ENCODE peak calls at places on chromosomes 12 and 14, in five cellular contexts. V, S, R, P and B are unnamed samples.

GRCh38 chr14:75223664-75224154 is 47.3 kb upstream of the TMED10 start:
- DNase-seq in V (peak), S (no peak), R (peak), P (no peak), B (no peak)

GRCh38 chr12:17108877-17109520 is 503.0 kb upstream of the LMO3 start:
- DNase-seq in V (no peak), S (no peak), R (no peak), P (no peak), B (peak)

GRCh38 chr14:78595797-78596196 is 425.6 kb downstream of the NRXN3 start:
- DNase-seq in V (no peak), S (no peak), R (no peak), P (no peak), B (peak)

GRCh38 chr14:102901633-102902032 is 20.8 kb upstream of the AMN start:
- DNase-seq in V (no peak), S (no peak), R (no peak), P (no peak), B (no peak)

GRCh38 chr14:103543140-103543539 is 14.1 kb downstream of the TRMT61A start:
- DNase-seq in V (no peak), S (no peak), R (peak), P (no peak), B (no peak)

GRCh38 chr12:116955382-116956021 is 44.8 kb downstream of the FBXW8 start:
- DNase-seq in V (no peak), S (no peak), R (no peak), P (no peak), B (peak)

GRCh38 chr14:104688755-104689619 is at the start of gene INF2:
- DNase-seq in V (peak), S (peak), R (no peak), P (peak), B (peak)

GRCh38 chr12:27733052-27733656 is 22.5 kb downstream of the MRPS35 start:
- DNase-seq in V (no peak), S (peak), R (no peak), P (no peak), B (peak)

GRCh38 chr12:13052414-13052813 is 8.2 kb downstream of the FAM234B start:
- DNase-seq in V (no peak), S (no peak), R (no peak), P (no peak), B (no peak)

GRCh38 chr14:50736932-50737419 is 68.9 kb upstream of the SAV1 start:
- DNase-seq in V (no peak), S (peak), R (no peak), P (no peak), B (no peak)

GRCh38 chr14:68782091-68782981 is 10.5 kb downstream of the ZFP36L1 start:
- DNase-seq in V (no peak), S (no peak), R (no peak), P (no peak), B (no peak)

GRCh38 chr12:106769078-106769477 is 5.4 kb upstream of the RIC8B start:
- DNase-seq in V (no peak), S (no peak), R (no peak), P (no peak), B (no peak)

GRCh38 chr12:89525002-89525823 is 617 bp upstream of the GALNT4 start:
- DNase-seq in V (peak), S (peak), R (peak), P (peak), B (peak)

GRCh38 chr14:93731753-93732152 is 56.5 kb downstream of the PRIMA1 start:
- DNase-seq in V (no peak), S (no peak), R (no peak), P (no peak), B (no peak)

GRCh38 chr12:132559652-132560420 is 50.5 kb downstream of the LRCOL1 start:
- DNase-seq in V (no peak), S (peak), R (peak), P (peak), B (peak)

GRCh38 chr14:61321385-61322010 is at the start of gene PRKCH:
- DNase-seq in V (peak), S (peak), R (no peak), P (peak), B (peak)

GRCh38 chr14:68659021-68659931 is 133.6 kb downstream of the ZFP36L1 start:
- DNase-seq in V (no peak), S (no peak), R (no peak), P (no peak), B (no peak)

GRCh38 chr12:125079943-125080645 is 14.9 kb downstream of the AACS start:
- DNase-seq in V (no peak), S (no peak), R (no peak), P (no peak), B (no peak)

GRCh38 chr14:102028733-102029132 is 58.1 kb downstream of the HSP90AA1 start:
- DNase-seq in V (no peak), S (no peak), R (no peak), P (no peak), B (peak)

GRCh38 chr12:22641353-22642053 is 16.5 kb downstream of the ETNK1 start:
- DNase-seq in V (no peak), S (no peak), R (no peak), P (no peak), B (no peak)

GRCh38 chr14:77707355-77707723 is 484 bp downstream of the ALKBH1 start:
- DNase-seq in V (no peak), S (peak), R (no peak), P (peak), B (peak)

GRCh38 chr12:29283969-29284368 is 97.0 kb downstream of the ERGIC2 start:
- DNase-seq in V (no peak), S (no peak), R (no peak), P (no peak), B (no peak)

GRCh38 chr14:68760771-68761170 is 32.1 kb downstream of the ZFP36L1 start:
- DNase-seq in V (no peak), S (no peak), R (no peak), P (no peak), B (no peak)

GRCh38 chr12:105738036-105738435 is 400.7 kb downstream of the NUAK1 start:
- DNase-seq in V (no peak), S (no peak), R (no peak), P (no peak), B (no peak)

GRCh38 chr12:30753233-30753632 is 1.5 kb downstream of the CAPRIN2 start:
- DNase-seq in V (no peak), S (no peak), R (no peak), P (no peak), B (peak)

GRCh38 chr12:121709478-121709890 is 3.1 kb upstream of the TMEM120B start:
- DNase-seq in V (no peak), S (no peak), R (no peak), P (no peak), B (peak)

GRCh38 chr12:94284046-94284445 is 135.7 kb downstream of the PLXNC1 start:
- DNase-seq in V (no peak), S (no peak), R (no peak), P (no peak), B (no peak)

GRCh38 chr12:46884362-46884761 is 58.6 kb upstream of the SLC38A4 start:
- DNase-seq in V (no peak), S (no peak), R (no peak), P (no peak), B (no peak)

GRCh38 chr14:22850944-22851790 is 14.8 kb downstream of the MMP14 start:
- DNase-seq in V (peak), S (no peak), R (peak), P (peak), B (peak)

GRCh38 chr14:67618617-67619063 is 1.1 kb upstream of the ARG2 start:
- DNase-seq in V (no peak), S (no peak), R (no peak), P (peak), B (peak)

GRCh38 chr12:3117144-3117581 is 40.0 kb downstream of the TSPAN9 start:
- DNase-seq in V (no peak), S (no peak), R (no peak), P (no peak), B (peak)

GRCh38 chr14:43949410-43949809 is 557.7 kb downstream of the FSCB start:
- DNase-seq in V (no peak), S (no peak), R (no peak), P (no peak), B (no peak)

GRCh38 chr12:125185311-125185739 is 120.1 kb downstream of the AACS start:
- DNase-seq in V (no peak), S (no peak), R (no peak), P (no peak), B (no peak)

GRCh38 chr14:24051162-24051788 is 534 bp upstream of the CARMIL3 start:
- DNase-seq in V (no peak), S (no peak), R (no peak), P (peak), B (no peak)

GRCh38 chr12:79187032-79187431 is 322.5 kb downstream of the SYT1 start:
- DNase-seq in V (no peak), S (no peak), R (no peak), P (no peak), B (no peak)

GRCh38 chr14:23358553-23359166 is 6.0 kb upstream of the SLC22A17 start:
- DNase-seq in V (no peak), S (no peak), R (no peak), P (no peak), B (no peak)

GRCh38 chr14:31712244-31713127 is 151.3 kb downstream of the NUBPL start:
- DNase-seq in V (no peak), S (no peak), R (no peak), P (no peak), B (no peak)

GRCh38 chr12:51721281-51721940 is 127.1 kb downstream of the FIGNL2 start:
- DNase-seq in V (peak), S (peak), R (peak), P (peak), B (no peak)

GRCh38 chr14:21073921-21074320 is 3.8 kb downstream of the ARHGEF40 start:
- DNase-seq in V (no peak), S (no peak), R (no peak), P (no peak), B (no peak)